ENCODE peak calls at places on chromosomes 5 and 9, in four cellular contexts. Q is epithelial cell of esophagus, A is astrocyte of the spinal cord, R is GM13977. O is an unnamed sample.

GRCh38 chr5:153696256-153696655 is 205.8 kb downstream of the GRIA1 start:
- DNase-seq in A (no peak), R (no peak), Q (no peak), O (no peak)

GRCh38 chr9:114174876-114175771 is 19.8 kb downstream of the COL27A1 start:
- DNase-seq in A (peak; percentile 66), R (no peak), Q (no peak), O (no peak)

GRCh38 chr5:68334550-68334880 is 119.0 kb downstream of the PIK3R1 start:
- DNase-seq in Q (no peak), A (no peak), R (no peak), O (no peak)

GRCh38 chr5:8097146-8097545 is 228.2 kb downstream of the MTRR start:
- DNase-seq in R (no peak), Q (no peak), A (no peak), O (no peak)

GRCh38 chr5:178785999-178786398 is 55.5 kb upstream of the ZNF354A start:
- DNase-seq in R (no peak), A (no peak), Q (peak; percentile 41), O (no peak)

GRCh38 chr9:137192859-137193258 is 4.4 kb downstream of the SSNA1 start:
- DNase-seq in A (no peak), Q (no peak), R (no peak), O (no peak)

GRCh38 chr5:38678079-38678478 is 121.6 kb upstream of the LIFR start:
- DNase-seq in Q (no peak), A (no peak), R (no peak), O (no peak)

GRCh38 chr5:169374761-169375160 is 73.8 kb upstream of the SLIT3 start:
- DNase-seq in Q (no peak), R (no peak), A (no peak), O (no peak)

GRCh38 chr9:130815242-130815808 is 19.7 kb upstream of the ABL1 start:
- DNase-seq in R (no peak), Q (peak; percentile 30), A (no peak), O (no peak)

GRCh38 chr5:11719888-11720481 is 184.3 kb downstream of the CTNND2 start:
- DNase-seq in Q (peak; percentile 47), A (peak; percentile 30), R (peak; percentile 11), O (peak; percentile 12)

GRCh38 chr5:34923694-34924461 is 5.5 kb upstream of the DNAJC21 start:
- DNase-seq in Q (peak; percentile 87), R (peak; percentile 20), A (peak; percentile 94), O (peak; percentile 36)

GRCh38 chr9:124037790-124038189 is 26.2 kb downstream of the LHX2 start:
- DNase-seq in A (no peak), R (peak; percentile 28), Q (no peak), O (no peak)

GRCh38 chr9:87546704-87547103 is 49.0 kb downstream of the DAPK1 start:
- DNase-seq in Q (peak; percentile 45), A (no peak), R (no peak), O (no peak)

GRCh38 chr9:125407974-125408900 is 146.6 kb downstream of the GAPVD1 start:
- DNase-seq in A (peak; percentile 60), Q (peak; percentile 66), R (peak; percentile 92), O (peak; percentile 94)

GRCh38 chr5:38538161-38538560 is 18.3 kb downstream of the LIFR start:
- DNase-seq in R (no peak), Q (no peak), A (no peak), O (no peak)

GRCh38 chr5:36027066-36027465 is 35.9 kb upstream of the UGT3A1 start:
- DNase-seq in A (no peak), R (no peak), Q (no peak), O (no peak)

GRCh38 chr9:128540630-128541355 is 11.6 kb upstream of the SPTAN1 start:
- DNase-seq in A (no peak), R (no peak), Q (no peak), O (no peak)

GRCh38 chr9:81076131-81076530 is 613.2 kb downstream of the TLE1 start:
- DNase-seq in A (no peak), R (no peak), Q (no peak), O (no peak)

GRCh38 chr9:85940275-85940831 is 593 bp upstream of the NAA35 start:
- DNase-seq in A (no peak), R (no peak), Q (no peak), O (no peak)

GRCh38 chr9:87725900-87726709 is at the start of gene CTSL:
- DNase-seq in A (peak; percentile 70), R (peak; percentile 31), Q (peak; percentile 79), O (peak; percentile 45)

GRCh38 chr5:133679534-133679933 is 67.2 kb upstream of the FSTL4 start:
- DNase-seq in Q (no peak), R (no peak), A (no peak), O (no peak)

GRCh38 chr5:96391921-96392320 is 41.1 kb downstream of the PCSK1 start:
- DNase-seq in Q (no peak), A (no peak), R (no peak), O (no peak)

GRCh38 chr9:75087279-75087823 is 604 bp downstream of the NMRK1 start:
- DNase-seq in Q (peak; percentile 59), A (peak; percentile 63), R (no peak), O (peak; percentile 35)

GRCh38 chr9:36625006-36625600 is 52.4 kb downstream of the MELK start:
- DNase-seq in A (peak; percentile 79), Q (peak; percentile 76), R (no peak), O (no peak)

GRCh38 chr9:16540996-16541668 is 329.3 kb downstream of the BNC2 start:
- DNase-seq in Q (no peak), R (no peak), A (peak; percentile 71), O (no peak)

GRCh38 chr5:126938461-126938860 is 91.9 kb downstream of the MARCHF3 start:
- DNase-seq in Q (peak; percentile 78), R (no peak), A (peak; percentile 57), O (no peak)

GRCh38 chr9:70053864-70054263 is 10.2 kb downstream of the MAMDC2 start:
- DNase-seq in R (no peak), Q (peak; percentile 92), A (no peak), O (no peak)

GRCh38 chr9:82201186-82201585 is 212.6 kb downstream of the SPATA31D1 start:
- DNase-seq in A (no peak), Q (no peak), R (no peak), O (no peak)

GRCh38 chr5:173793677-173794570 is 94.2 kb upstream of the CPEB4 start:
- DNase-seq in R (no peak), A (no peak), Q (peak; percentile 52), O (no peak)

DNA sequence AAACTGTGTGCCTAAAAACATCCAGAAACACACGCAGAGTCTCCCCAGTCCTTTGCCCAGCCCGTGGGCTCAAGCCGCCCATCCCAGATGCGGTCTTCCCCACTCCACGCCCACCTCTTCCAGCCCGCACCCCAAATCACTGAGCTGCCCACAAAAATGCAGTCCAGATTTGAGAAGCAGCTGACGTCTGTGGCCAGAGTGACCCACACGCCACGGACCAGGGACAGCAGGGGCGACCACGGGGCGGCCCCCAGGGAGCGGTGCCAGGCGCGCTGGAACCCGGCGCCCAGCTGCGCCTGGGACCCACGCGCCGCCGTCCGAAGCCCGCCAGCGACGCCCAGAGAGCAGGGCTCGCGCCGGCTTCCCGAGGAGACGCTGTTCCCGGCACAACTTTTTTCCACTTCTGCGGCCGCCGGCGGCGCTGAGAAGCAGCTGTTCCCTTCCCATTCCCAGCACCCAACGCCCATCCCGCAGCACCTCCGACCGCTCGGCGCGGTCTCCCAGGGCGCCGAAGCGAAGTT is 674 bp downstream of the LHFPL2 start:
- DNase-seq in R (peak; percentile 60), Q (peak; percentile 60), A (peak; percentile 58), O (peak; percentile 63)
- TF ChIP-seq CTCF in R (peak; percentile 30), Q (no peak), A (no peak), O (peak; percentile 32)

GRCh38 chr5:140870221-140871201 is 1.8 kb downstream of the PCDHA11 start:
- DNase-seq in A (no peak), Q (no peak), R (no peak), O (no peak)

GRCh38 chr5:140868721-140869554 is at the start of gene PCDHA11:
- DNase-seq in Q (peak; percentile 15), A (no peak), R (no peak), O (no peak)

GRCh38 chr5:140875085-140876065 is at the start of gene PCDHA12:
- DNase-seq in R (no peak), Q (no peak), A (no peak), O (no peak)

DNA sequence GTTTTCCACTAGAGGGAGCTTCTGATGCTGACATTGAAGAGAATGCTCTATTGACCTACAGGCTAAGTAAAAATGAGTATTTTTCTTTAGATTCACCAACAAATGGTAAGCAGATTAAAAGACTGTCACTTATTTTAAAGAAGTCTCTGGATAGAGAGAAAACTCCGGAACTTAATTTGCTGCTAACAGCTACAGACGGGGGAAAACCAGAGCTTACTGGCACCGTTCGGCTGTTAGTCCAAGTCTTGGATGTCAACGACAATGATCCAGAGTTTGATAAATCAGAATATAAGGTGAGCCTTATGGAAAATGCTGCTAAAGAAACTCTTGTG is 764 bp downstream of the PCDHA11 start:
- DNase-seq in R (no peak), Q (no peak), A (no peak), O (no peak)
- TF ChIP-seq CTCF in R (no peak), Q (no peak), A (no peak), O (no peak)

DNA sequence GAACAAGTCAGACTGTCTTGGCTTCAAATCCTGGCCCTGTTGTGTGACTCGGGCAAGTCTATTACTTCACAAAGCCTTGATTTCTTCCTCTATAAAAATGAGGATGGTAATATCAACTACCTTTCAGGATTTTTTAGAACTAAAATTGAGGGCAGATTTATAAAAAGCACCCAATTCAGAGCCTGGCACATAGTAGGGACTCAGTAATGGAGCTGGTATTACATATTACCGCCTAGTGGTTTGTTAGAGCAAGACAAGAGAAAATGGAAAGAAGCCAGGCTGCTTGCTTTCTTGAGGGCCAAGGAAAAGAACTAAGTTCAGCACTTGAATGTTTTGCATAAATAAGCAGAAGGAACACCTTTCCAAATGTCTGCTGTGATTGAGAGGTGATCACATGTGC is 19.4 kb downstream of the ZNF346 start:
- DNase-seq in A (no peak), R (no peak), Q (no peak), O (no peak)
- TF ChIP-seq CTCF in A (no peak), R (no peak), Q (no peak), O (no peak)

GRCh38 chr5:136064510-136064909 is 35.7 kb downstream of the TGFBI start:
- DNase-seq in R (no peak), A (no peak), Q (no peak), O (no peak)

GRCh38 chr5:136063778-136064465 is 35.1 kb downstream of the TGFBI start:
- DNase-seq in Q (no peak), A (no peak), R (no peak), O (no peak)

GRCh38 chr5:136065588-136065987 is 36.8 kb downstream of the TGFBI start:
- DNase-seq in A (no peak), R (no peak), Q (no peak), O (no peak)

GRCh38 chr5:136067422-136067821 is 38.6 kb downstream of the TGFBI start:
- DNase-seq in Q (no peak), R (no peak), A (no peak), O (no peak)

GRCh38 chr5:136066705-136067271 is 38.0 kb downstream of the TGFBI start:
- DNase-seq in A (no peak), Q (peak; percentile 36), R (no peak), O (no peak)
- TF ChIP-seq CTCF in A (peak; percentile 22), Q (peak; percentile 29), R (no peak), O (no peak)

O was measured in GM13976.